ENCODE peak calls at places on chromosome 1, in five cellular contexts. J, Y, H, E and R are unnamed samples.
A peak's percentile ranks its signal among the peaks of the same experiment; 100 is the strongest.

GRCh38 chr1:183801649-183802048 is 3.3 kb upstream of the RGL1 start:
- DNase-seq in J (no peak), Y (no peak), H (no peak), E (no peak), R (no peak)

GRCh38 chr1:59199734-59200376 is 97.0 kb upstream of the FGGY start:
- DNase-seq in J (no peak), H (no peak), Y (no peak), E (no peak), R (peak; percentile 20)

GRCh38 chr1:166166701-166167394 is at the start of gene FAM78B:
- DNase-seq in E (peak; percentile 78), J (peak; percentile 7), H (peak; percentile 69), Y (no peak), R (peak; percentile 84)

GRCh38 chr1:221234821-221235220 is 355.6 kb downstream of the HLX start:
- DNase-seq in Y (no peak), H (no peak), J (peak; percentile 42), E (no peak), R (no peak)

GRCh38 chr1:89865498-89866385 is 44.9 kb downstream of the LRRC8D start:
- DNase-seq in E (no peak), H (no peak), Y (peak; percentile 57), J (peak; percentile 79), R (peak; percentile 79)

GRCh38 chr1:158547533-158547932 is 6.7 kb downstream of the OR6Y1 start:
- DNase-seq in H (no peak), J (no peak), Y (no peak), E (no peak), R (no peak)

GRCh38 chr1:110638556-110638955 is 32.4 kb upstream of the KCNA2 start:
- DNase-seq in Y (no peak), J (no peak), H (no peak), E (no peak), R (no peak)

GRCh38 chr1:9728451-9729295 is 77.1 kb downstream of the PIK3CD start:
- DNase-seq in H (no peak), Y (no peak), J (no peak), E (no peak), R (no peak)

GRCh38 chr1:6802454-6802853 is 17.2 kb downstream of the CAMTA1 start:
- DNase-seq in E (no peak), H (no peak), J (no peak), Y (no peak), R (no peak)
- H3K27ac ChIP-seq in E (peak overlapping the region; percentile 22), H (peak overlapping the region; percentile 75), J (peak overlapping the region; percentile 73), Y (no peak overlapping the region), R (peak overlapping the region; percentile 93)

DNA sequence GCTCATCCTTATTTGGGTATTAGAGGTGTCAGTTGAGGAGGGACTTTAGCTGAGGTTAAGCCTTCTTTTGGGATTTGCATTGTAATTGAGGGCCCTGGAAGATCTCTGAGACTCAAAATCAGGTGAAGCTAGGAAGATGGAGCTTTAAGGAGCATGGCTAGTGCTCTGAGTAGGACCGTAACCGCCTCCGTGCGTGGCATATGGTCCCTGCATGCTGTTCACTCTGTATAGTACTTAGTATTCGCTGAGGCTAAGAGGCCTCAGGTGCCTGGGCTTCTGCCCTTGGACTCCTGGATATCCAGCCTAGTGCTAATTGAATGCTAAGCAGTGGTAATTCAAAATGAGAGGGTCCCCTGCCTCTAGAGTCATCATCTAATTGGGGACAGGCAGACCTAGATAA is 22.5 kb downstream of the NSUN4 start:
- DNase-seq in H (no peak), J (no peak), E (no peak), Y (no peak), R (no peak)
- H3K27ac ChIP-seq in H (no peak overlapping the region), J (no peak overlapping the region), E (no peak overlapping the region), Y (no peak overlapping the region), R (no peak overlapping the region)

DNA sequence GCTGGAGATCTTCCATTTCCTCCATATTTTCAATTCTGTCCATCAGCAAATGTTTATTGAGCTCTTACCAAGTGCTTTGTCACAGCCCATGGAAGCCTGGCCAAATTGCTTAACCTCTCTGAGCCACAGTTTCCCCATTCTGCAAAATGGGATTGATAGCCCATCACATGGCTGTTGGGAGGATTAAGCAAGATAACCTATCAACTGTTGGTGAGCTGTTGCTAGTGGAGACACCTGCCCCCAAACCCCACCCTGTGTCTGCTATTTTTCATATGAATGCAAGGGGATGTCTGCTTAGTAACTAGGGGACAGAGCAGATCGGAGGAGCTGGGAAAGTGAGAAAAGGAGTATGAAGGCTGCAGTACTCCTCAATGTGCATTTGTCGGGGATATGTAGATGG is 38.3 kb downstream of the CD34 start:
- DNase-seq in H (no peak), E (no peak), J (no peak), Y (no peak), R (no peak)
- H3K27ac ChIP-seq in H (peak overlapping the region; percentile 42), E (no peak overlapping the region), J (no peak overlapping the region), Y (no peak overlapping the region), R (no peak overlapping the region)

DNA sequence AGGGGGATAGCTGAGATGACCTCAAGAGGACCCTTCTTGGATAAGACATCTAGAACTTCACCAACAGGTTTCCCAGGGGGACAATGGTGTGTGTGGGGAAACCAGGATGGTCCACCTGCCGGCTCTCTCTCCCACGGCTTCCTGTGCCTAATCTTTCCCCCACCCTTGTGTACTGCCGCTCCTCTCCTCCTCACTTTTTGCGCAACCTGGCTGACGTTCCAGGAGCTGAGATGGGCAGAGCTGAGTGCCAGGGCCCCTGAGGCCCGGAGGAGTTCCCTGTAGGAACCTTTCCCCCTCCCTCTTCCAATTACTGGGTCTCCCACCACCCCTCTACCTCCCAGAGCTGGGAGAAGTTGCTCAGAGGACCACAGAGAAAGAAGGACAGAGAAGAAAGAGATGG is 6.9 kb downstream of the SLC26A9 start:
- DNase-seq in H (no peak), Y (no peak), J (no peak), E (no peak), R (peak; percentile 38)
- H3K27ac ChIP-seq in H (no peak overlapping the region), Y (no peak overlapping the region), J (no peak overlapping the region), E (no peak overlapping the region), R (no peak overlapping the region)

DNA sequence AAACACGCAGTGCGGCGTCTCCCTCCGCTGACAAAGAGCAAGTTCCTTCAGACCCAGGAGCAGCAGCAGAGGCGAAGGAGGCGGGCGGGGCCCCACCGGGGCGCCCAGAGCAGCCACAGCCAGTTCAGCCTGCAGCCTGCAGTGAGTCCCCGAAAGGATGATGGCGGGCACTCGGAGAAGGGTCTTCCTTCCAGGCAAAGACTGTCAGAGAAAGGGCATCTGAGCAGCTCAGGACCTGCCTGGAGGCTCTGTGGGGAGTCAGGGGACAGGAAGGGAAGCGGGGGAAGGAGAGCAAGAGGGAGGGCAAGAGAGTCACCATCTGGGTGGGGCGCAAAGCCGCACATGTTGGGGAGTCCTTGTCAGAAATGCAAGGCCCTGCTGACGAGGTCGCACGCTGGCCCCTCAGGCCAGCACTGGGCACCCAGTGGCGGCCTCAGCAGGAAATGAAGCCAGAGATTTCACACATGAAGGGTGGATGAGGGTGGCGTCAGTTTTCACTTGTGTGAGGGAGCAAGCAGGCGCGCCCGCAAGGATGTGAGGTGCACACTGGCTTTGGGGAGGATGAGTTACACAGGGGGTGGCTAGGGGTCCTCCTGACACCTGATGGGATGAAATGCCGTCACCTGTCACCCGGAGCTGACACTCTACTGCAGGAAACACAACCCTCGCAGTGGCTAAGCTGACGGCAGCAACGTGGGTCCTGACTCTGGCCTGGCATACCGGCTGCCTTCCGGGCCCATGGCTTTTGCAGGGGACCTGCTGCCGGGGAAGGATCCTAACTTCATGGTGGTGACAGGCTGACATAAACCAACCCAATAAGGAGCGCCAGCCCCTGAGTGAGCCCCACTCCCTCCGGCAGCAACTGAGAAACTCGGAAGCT is 6.6 kb downstream of the LRRC47 start:
- DNase-seq in E (no peak), Y (no peak), J (no peak), H (no peak), R (no peak)
- H3K27ac ChIP-seq in E (no peak overlapping the region), Y (no peak overlapping the region), J (no peak overlapping the region), H (no peak overlapping the region), R (peak overlapping the region; percentile 4)

GRCh38 chr1:236018885-236019453 is 45.9 kb downstream of the NID1 start:
- DNase-seq in H (peak; percentile 55), E (peak; percentile 77), Y (no peak), J (peak; percentile 36), R (peak; percentile 90)

GRCh38 chr1:236016083-236016482 is 48.8 kb downstream of the NID1 start:
- DNase-seq in J (peak; percentile 14), H (peak; percentile 53), Y (no peak), E (peak; percentile 65), R (no peak)

GRCh38 chr1:236016782-236017400 is 48.0 kb downstream of the NID1 start:
- DNase-seq in H (no peak), J (peak; percentile 52), E (no peak), Y (no peak), R (no peak)

GRCh38 chr1:236013330-236013729 is 51.6 kb downstream of the NID1 start:
- DNase-seq in E (no peak), H (no peak), Y (no peak), J (no peak), R (no peak)

DNA sequence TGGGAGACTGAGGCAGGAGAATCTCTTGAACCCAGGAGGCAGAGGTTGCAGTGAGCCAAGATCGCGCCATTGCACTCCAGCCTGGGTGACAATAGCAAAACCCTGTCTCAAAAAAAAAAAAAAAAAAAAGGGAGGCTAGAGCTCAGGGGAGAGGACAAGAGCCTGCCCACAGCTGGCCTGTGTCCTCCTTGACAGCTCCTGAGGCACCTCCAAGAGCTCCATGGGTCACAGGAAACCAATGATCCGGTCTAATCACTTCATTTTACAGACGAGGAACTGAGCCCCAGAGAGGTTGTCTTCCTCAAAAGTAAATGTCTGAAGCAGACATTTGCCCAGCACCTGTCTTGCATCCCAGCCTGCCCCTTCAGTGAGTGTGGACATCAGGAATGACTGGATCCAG is 49.4 kb downstream of the NID1 start:
- DNase-seq in J (no peak), Y (no peak), H (no peak), E (no peak), R (no peak)
- H3K27ac ChIP-seq in J (peak overlapping the region; percentile 12), Y (no peak overlapping the region), H (peak overlapping the region; percentile 71), E (peak overlapping the region; percentile 66), R (no peak overlapping the region)

DNA sequence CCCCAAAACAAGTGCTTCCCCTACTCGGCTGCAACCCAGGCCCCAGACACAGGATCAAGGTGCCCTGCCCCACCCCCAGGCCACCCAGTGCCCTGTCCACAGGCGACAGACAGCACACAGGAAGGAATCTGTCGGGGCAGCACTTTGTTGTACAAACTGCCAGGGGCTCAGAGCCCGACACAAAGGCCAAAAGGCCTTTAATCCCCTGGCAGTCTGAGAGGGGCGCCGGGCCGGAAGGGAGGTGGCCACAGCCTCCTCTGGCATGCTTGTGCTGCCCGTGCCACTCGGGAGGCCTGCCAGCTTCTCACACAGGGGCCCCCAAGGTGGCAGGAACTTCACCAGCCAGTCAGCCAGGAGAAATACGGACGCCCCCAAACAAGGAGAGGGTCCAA is 35.1 kb downstream of the HSPG2 start:
- DNase-seq in Y (no peak), E (no peak), H (no peak), J (no peak), R (no peak)
- H3K27ac ChIP-seq in Y (no peak overlapping the region), E (peak overlapping the region; percentile 94), H (peak overlapping the region; percentile 65), J (no peak overlapping the region), R (peak overlapping the region; percentile 47)

GRCh38 chr1:160606611-160607010 is 27.3 kb upstream of the CD84 start:
- DNase-seq in H (no peak), Y (no peak), J (no peak), E (no peak), R (no peak)
- H3K27ac ChIP-seq in H (no peak overlapping the region), Y (no peak overlapping the region), J (no peak overlapping the region), E (no peak overlapping the region), R (no peak overlapping the region)

GRCh38 chr1:209354111-209354839 is 229.2 kb upstream of the CAMK1G start:
- DNase-seq in H (peak; percentile 85), Y (peak; percentile 88), J (peak; percentile 92), E (peak; percentile 25), R (peak; percentile 95)
- H3K27ac ChIP-seq in H (no peak overlapping the region), Y (no peak overlapping the region), J (no peak overlapping the region), E (no peak overlapping the region), R (no peak overlapping the region)